ENCODE peak calls at places on chromosomes 4 and X, in eight cellular contexts. Y is cardiac muscle cell, M is esophagus squamous epithelium, J is keratinocyte, K is HepG2, H is A549, C is upper lobe of right lung, S is OCI-LY7. X is an unnamed sample.

GRCh38 chr4:74968456-74969164 is 35.7 kb downstream of the PARM1 start:
- DNase-seq in S (no peak), C (no peak), H (no peak), K (no peak), M (no peak), Y (no peak), J (no peak), X (no peak)

GRCh38 chr4:85610450-85610849 is 135.5 kb downstream of the ARHGAP24 start:
- DNase-seq in K (no peak), J (no peak), M (no peak), Y (no peak), S (no peak), H (no peak), C (no peak), X (no peak)

GRCh38 chr4:48031802-48032525 is 15.4 kb downstream of the NIPAL1 start:
- DNase-seq in S (no peak), J (no peak), Y (peak; percentile 87), H (no peak), M (no peak), C (no peak), K (no peak), X (no peak)

GRCh38 chr4:95732061-95732460 is 107.8 kb upstream of the PDHA2 start:
- DNase-seq in C (no peak), K (no peak), J (no peak), H (peak; percentile 39), M (no peak), Y (peak; percentile 33), S (no peak), X (no peak)

GRCh38 chr4:121822796-121823504 is 733 bp downstream of the CCNA2 start:
- DNase-seq in H (peak; percentile 25), C (no peak), S (peak; percentile 74), M (no peak), J (no peak), Y (peak; percentile 37), K (peak; percentile 64), X (no peak)

GRCh38 chrX:12950851-12951589 is 23.9 kb upstream of the TMSB4X start:
- DNase-seq in J (no peak), S (peak; percentile 84), M (no peak), Y (peak; percentile 29), C (peak; percentile 69), K (peak; percentile 26), H (peak; percentile 76), X (no peak)

GRCh38 chr4:48499551-48500066 is 9.6 kb downstream of the ZAR1 start:
- DNase-seq in M (no peak), Y (no peak), C (no peak), J (no peak), S (no peak), K (no peak), H (no peak), X (no peak)

GRCh38 chr4:160370046-160370445 is 1267.2 kb downstream of the RAPGEF2 start:
- DNase-seq in J (no peak), S (no peak), K (no peak), Y (no peak), H (no peak), C (no peak), M (no peak), X (no peak)

GRCh38 chrX:38561951-38562719 is 793 bp downstream of the TSPAN7 start:
- DNase-seq in C (peak; percentile 63), S (no peak), H (no peak), K (peak; percentile 3), J (no peak), M (no peak), Y (no peak), X (no peak)

GRCh38 chr4:69060651-69061308 is 35.5 kb upstream of the UGT2B7 start:
- DNase-seq in J (no peak), C (no peak), K (no peak), M (no peak), H (peak; percentile 41), Y (no peak), S (peak; percentile 0), X (no peak)

GRCh38 chr4:69054578-69055200 is 41.6 kb upstream of the UGT2B7 start:
- DNase-seq in Y (peak; percentile 82), J (no peak), M (no peak), C (no peak), S (no peak), H (peak; percentile 63), K (peak; percentile 66), X (peak; percentile 43)

GRCh38 chr4:69057620-69058409 is 38.5 kb upstream of the UGT2B7 start:
- DNase-seq in J (no peak), M (no peak), C (no peak), K (peak; percentile 93), Y (peak; percentile 48), S (no peak), H (no peak), X (no peak)

GRCh38 chr4:69056921-69057562 is 39.2 kb upstream of the UGT2B7 start:
- DNase-seq in H (no peak), J (no peak), Y (peak; percentile 5), K (no peak), S (no peak), M (no peak), C (no peak), X (no peak)

DNA sequence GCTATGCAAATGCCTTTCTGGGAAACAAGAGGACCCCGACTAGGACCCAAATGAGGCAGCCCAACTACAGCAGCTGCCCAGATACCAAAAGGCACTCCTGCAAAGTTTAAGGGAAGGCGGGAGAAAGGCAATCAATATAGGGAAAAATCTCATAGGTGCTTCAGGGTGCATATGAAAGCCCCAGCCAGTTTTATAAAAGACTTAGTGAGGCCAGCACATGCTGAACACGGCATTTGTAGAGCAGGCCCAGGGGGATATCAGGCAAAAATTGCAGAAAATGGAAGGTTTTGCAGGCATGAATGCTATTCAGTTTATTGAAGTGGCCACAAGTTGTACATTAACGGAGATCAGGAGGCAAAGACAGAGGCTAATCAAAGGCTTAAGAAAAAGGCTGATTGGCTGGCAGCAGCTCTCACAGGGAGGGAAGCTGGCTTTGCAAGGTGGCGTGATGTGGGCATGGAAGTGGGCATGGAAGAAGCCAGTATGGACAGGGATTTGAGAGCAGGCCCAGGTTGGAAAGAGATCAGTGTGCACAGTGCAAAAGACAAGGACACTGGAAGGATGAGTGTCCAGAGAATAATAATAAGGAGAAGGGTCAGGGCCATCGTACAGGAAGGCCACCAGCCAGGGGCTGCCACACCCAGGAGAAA is 37.7 kb upstream of the UGT2B7 start:
- DNase-seq in K (no peak), S (no peak), H (no peak), J (no peak), M (no peak), C (no peak), Y (no peak), X (no peak)
- H3K4me3 ChIP-seq in K (no peak overlapping the region), S (no peak overlapping the region), H (no peak overlapping the region), J (no peak overlapping the region), M (no peak overlapping the region), C (no peak overlapping the region), Y (no peak overlapping the region), X (no peak overlapping the region)

GRCh38 chr4:80127870-80128419 is 54.9 kb upstream of the ANTXR2 start:
- DNase-seq in K (no peak), J (no peak), C (no peak), Y (no peak), H (no peak), S (no peak), M (no peak), X (no peak)
- H3K27ac ChIP-seq in K (no peak overlapping the region), J (peak overlapping the region; percentile 60), C (no peak overlapping the region), Y (no peak overlapping the region), H (peak overlapping the region; percentile 16), S (no peak overlapping the region), M (no peak overlapping the region), X (no peak overlapping the region)

DNA sequence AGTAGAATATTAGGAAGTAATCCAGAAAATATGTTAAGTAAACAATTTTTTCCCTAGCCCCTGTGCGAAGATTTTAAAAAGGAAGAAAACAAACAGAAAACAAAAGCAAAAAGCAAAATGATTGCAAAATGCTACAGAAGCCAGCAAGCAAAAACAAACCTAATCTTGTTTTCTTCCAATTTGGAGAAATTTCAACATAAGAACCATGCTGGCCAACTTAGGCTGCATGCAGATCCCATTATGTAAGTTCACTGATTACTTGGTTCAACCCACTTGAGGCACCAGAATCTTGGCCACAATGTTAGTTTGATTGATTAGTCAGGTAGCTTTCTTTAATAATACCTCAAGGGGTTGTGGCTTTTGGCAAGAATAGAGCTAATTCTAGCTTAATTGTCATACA is 2342.0 kb downstream of the PCDH7 start:
- DNase-seq in S (no peak), K (no peak), C (no peak), M (no peak), Y (peak; percentile 57), H (no peak), J (no peak), X (no peak)
- H3K4me3 ChIP-seq in S (no peak overlapping the region), K (no peak overlapping the region), C (no peak overlapping the region), M (no peak overlapping the region), Y (no peak overlapping the region), H (no peak overlapping the region), J (no peak overlapping the region), X (no peak overlapping the region)

GRCh38 chrX:103540145-103540544 is 20.9 kb upstream of the RAB40A start:
- DNase-seq in Y (peak; percentile 78), M (no peak), S (no peak), J (no peak), H (no peak), C (no peak), K (no peak), X (no peak)
- H3K27ac ChIP-seq in Y (no peak overlapping the region), M (peak overlapping the region; percentile 80), S (no peak overlapping the region), J (peak overlapping the region; percentile 28), H (no peak overlapping the region), C (peak overlapping the region; percentile 51), K (no peak overlapping the region), X (no peak overlapping the region)

GRCh38 chr4:73068496-73069337 is 799 bp downstream of the COX18 start:
- DNase-seq in Y (peak; percentile 44), M (no peak), C (no peak), H (peak; percentile 25), K (peak; percentile 32), S (peak; percentile 47), J (no peak), X (no peak)

GRCh38 chr4:73069338-73070071 is at the start of gene COX18:
- DNase-seq in S (peak; percentile 99), C (peak; percentile 99), M (peak; percentile 81), J (peak; percentile 81), H (peak; percentile 97), K (peak; percentile 95), Y (peak; percentile 99), X (peak; percentile 98)

GRCh38 chr4:73064536-73064935 is 5.0 kb downstream of the COX18 start:
- DNase-seq in K (no peak), Y (peak; percentile 29), H (no peak), S (no peak), J (no peak), C (no peak), M (no peak), X (no peak)

GRCh38 chr4:73067971-73068394 is 1.5 kb downstream of the COX18 start:
- DNase-seq in C (no peak), S (peak; percentile 41), K (no peak), H (no peak), M (no peak), Y (peak; percentile 14), J (no peak), X (no peak)

DNA sequence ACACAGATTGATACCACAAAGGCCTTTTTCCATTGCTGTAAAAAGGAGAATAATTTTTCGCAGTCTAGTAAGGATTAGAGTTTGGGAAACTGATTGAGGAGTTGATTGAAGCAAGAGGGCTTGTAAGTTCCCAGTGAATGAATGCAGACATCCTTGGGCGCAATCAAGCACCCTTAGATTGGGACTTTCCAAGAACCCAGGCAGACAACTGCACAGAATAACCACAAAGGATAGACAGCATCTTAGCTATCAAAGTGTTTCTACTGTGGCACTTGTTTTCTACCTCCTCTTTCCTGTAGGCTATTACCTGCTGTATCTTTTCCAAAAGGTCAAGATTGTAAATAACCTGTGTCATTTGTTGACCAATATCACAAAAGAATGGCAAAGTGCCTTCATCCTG is 2.6 kb downstream of the COX18 start:
- DNase-seq in H (no peak), K (no peak), Y (no peak), C (no peak), S (no peak), J (no peak), M (no peak), X (no peak)
- H3K4me3 ChIP-seq in H (no peak overlapping the region), K (no peak overlapping the region), Y (no peak overlapping the region), C (no peak overlapping the region), S (no peak overlapping the region), J (no peak overlapping the region), M (no peak overlapping the region), X (no peak overlapping the region)

GRCh38 chr4:76420311-76420710 is 630 bp downstream of the CCDC158 start:
- DNase-seq in M (no peak), K (no peak), C (no peak), J (no peak), Y (peak; percentile 29), H (no peak), S (no peak), X (no peak)
- H3K27ac ChIP-seq in M (no peak overlapping the region), K (no peak overlapping the region), C (no peak overlapping the region), J (no peak overlapping the region), Y (no peak overlapping the region), H (no peak overlapping the region), S (no peak overlapping the region), X (no peak overlapping the region)

X was measured in AG04450.